ENCODE peak calls at places on chromosomes 5 and 9, in eight cellular contexts. One of them, this sample, is unnamed.

GRCh38 chr5:67301285-67301904 is 104.8 kb upstream of the CD180 start:
- DNase-seq in epithelial cell of esophagus: peak
- DNase-seq in K562: no peak
- DNase-seq in neuronal stem cell: no peak
- DNase-seq in stimulated activated CD4-positive, alpha-beta T cell treated with anti-CD3 and anti-CD28 coated beads, Interleukin-4, amount 100 ng/mL, for 1 hour: no peak
- DNase-seq in CMK: no peak
- DNase-seq in heart right ventricle: peak
- DNase-seq in upper lobe of right lung: no peak
- DNase-seq in this sample: peak

GRCh38 chr5:134248271-134248670 is 22.4 kb upstream of the PPP2CA start:
- DNase-seq in epithelial cell of esophagus: peak
- DNase-seq in K562: no peak
- DNase-seq in neuronal stem cell: no peak
- DNase-seq in stimulated activated CD4-positive, alpha-beta T cell treated with anti-CD3 and anti-CD28 coated beads, Interleukin-4, amount 100 ng/mL, for 1 hour: no peak
- DNase-seq in CMK: no peak
- DNase-seq in heart right ventricle: no peak
- DNase-seq in upper lobe of right lung: no peak
- DNase-seq in this sample: no peak

GRCh38 chr5:76384189-76384588 is 18.9 kb upstream of the IQGAP2 start:
- DNase-seq in epithelial cell of esophagus: no peak
- DNase-seq in K562: no peak
- DNase-seq in neuronal stem cell: no peak
- DNase-seq in stimulated activated CD4-positive, alpha-beta T cell treated with anti-CD3 and anti-CD28 coated beads, Interleukin-4, amount 100 ng/mL, for 1 hour: no peak
- DNase-seq in CMK: no peak
- DNase-seq in heart right ventricle: no peak
- DNase-seq in upper lobe of right lung: no peak
- DNase-seq in this sample: no peak

GRCh38 chr5:31291323-31291854 is 97.9 kb downstream of the CDH6 start:
- DNase-seq in epithelial cell of esophagus: no peak
- DNase-seq in K562: peak
- DNase-seq in neuronal stem cell: no peak
- DNase-seq in stimulated activated CD4-positive, alpha-beta T cell treated with anti-CD3 and anti-CD28 coated beads, Interleukin-4, amount 100 ng/mL, for 1 hour: no peak
- DNase-seq in CMK: no peak
- DNase-seq in heart right ventricle: no peak
- DNase-seq in upper lobe of right lung: no peak
- DNase-seq in this sample: no peak

GRCh38 chr9:4862506-4863250 is 69.9 kb downstream of the RCL1 start:
- DNase-seq in epithelial cell of esophagus: no peak
- DNase-seq in K562: peak
- DNase-seq in neuronal stem cell: no peak
- DNase-seq in stimulated activated CD4-positive, alpha-beta T cell treated with anti-CD3 and anti-CD28 coated beads, Interleukin-4, amount 100 ng/mL, for 1 hour: no peak
- DNase-seq in CMK: peak
- DNase-seq in heart right ventricle: no peak
- DNase-seq in upper lobe of right lung: no peak
- DNase-seq in this sample: no peak

GRCh38 chr9:33649463-33649862 is 125.4 kb downstream of the ANKRD18B start:
- DNase-seq in epithelial cell of esophagus: no peak
- DNase-seq in K562: no peak
- DNase-seq in neuronal stem cell: no peak
- DNase-seq in stimulated activated CD4-positive, alpha-beta T cell treated with anti-CD3 and anti-CD28 coated beads, Interleukin-4, amount 100 ng/mL, for 1 hour: no peak
- DNase-seq in CMK: no peak
- DNase-seq in heart right ventricle: no peak
- DNase-seq in upper lobe of right lung: no peak
- DNase-seq in this sample: no peak

GRCh38 chr9:91332476-91333231 is 29.1 kb downstream of the AUH start:
- DNase-seq in epithelial cell of esophagus: no peak
- DNase-seq in K562: peak
- DNase-seq in neuronal stem cell: no peak
- DNase-seq in stimulated activated CD4-positive, alpha-beta T cell treated with anti-CD3 and anti-CD28 coated beads, Interleukin-4, amount 100 ng/mL, for 1 hour: no peak
- DNase-seq in CMK: no peak
- DNase-seq in heart right ventricle: no peak
- DNase-seq in upper lobe of right lung: no peak
- DNase-seq in this sample: no peak

GRCh38 chr9:32590898-32591297 is 17.9 kb upstream of the NDUFB6 start:
- DNase-seq in epithelial cell of esophagus: peak
- DNase-seq in K562: no peak
- DNase-seq in neuronal stem cell: no peak
- DNase-seq in stimulated activated CD4-positive, alpha-beta T cell treated with anti-CD3 and anti-CD28 coated beads, Interleukin-4, amount 100 ng/mL, for 1 hour: no peak
- DNase-seq in CMK: no peak
- DNase-seq in heart right ventricle: no peak
- DNase-seq in upper lobe of right lung: no peak
- DNase-seq in this sample: peak

GRCh38 chr5:73814234-73814846 is 188.3 kb downstream of the ARHGEF28 start:
- DNase-seq in epithelial cell of esophagus: no peak
- DNase-seq in K562: no peak
- DNase-seq in neuronal stem cell: no peak
- DNase-seq in stimulated activated CD4-positive, alpha-beta T cell treated with anti-CD3 and anti-CD28 coated beads, Interleukin-4, amount 100 ng/mL, for 1 hour: no peak
- DNase-seq in CMK: no peak
- DNase-seq in heart right ventricle: no peak
- DNase-seq in upper lobe of right lung: no peak
- DNase-seq in this sample: no peak

GRCh38 chr9:91391426-91392217 is 29.9 kb upstream of the AUH start:
- DNase-seq in epithelial cell of esophagus: no peak
- DNase-seq in K562: no peak
- DNase-seq in neuronal stem cell: no peak
- DNase-seq in stimulated activated CD4-positive, alpha-beta T cell treated with anti-CD3 and anti-CD28 coated beads, Interleukin-4, amount 100 ng/mL, for 1 hour: no peak
- DNase-seq in CMK: no peak
- DNase-seq in heart right ventricle: no peak
- DNase-seq in upper lobe of right lung: no peak
- DNase-seq in this sample: no peak

GRCh38 chr5:113204525-113205161 is 228.0 kb downstream of the DCP2 start:
- DNase-seq in epithelial cell of esophagus: peak
- DNase-seq in K562: no peak
- DNase-seq in neuronal stem cell: no peak
- DNase-seq in stimulated activated CD4-positive, alpha-beta T cell treated with anti-CD3 and anti-CD28 coated beads, Interleukin-4, amount 100 ng/mL, for 1 hour: no peak
- DNase-seq in CMK: no peak
- DNase-seq in heart right ventricle: peak
- DNase-seq in upper lobe of right lung: no peak
- DNase-seq in this sample: peak

GRCh38 chr5:138963763-138964371 is 88.7 kb upstream of the LRRTM2 start:
- DNase-seq in epithelial cell of esophagus: no peak
- DNase-seq in K562: no peak
- DNase-seq in neuronal stem cell: peak
- DNase-seq in stimulated activated CD4-positive, alpha-beta T cell treated with anti-CD3 and anti-CD28 coated beads, Interleukin-4, amount 100 ng/mL, for 1 hour: no peak
- DNase-seq in CMK: no peak
- DNase-seq in heart right ventricle: no peak
- DNase-seq in upper lobe of right lung: peak
- DNase-seq in this sample: no peak

GRCh38 chr5:93941897-93942296 is 200.5 kb upstream of the POU5F2 start:
- DNase-seq in epithelial cell of esophagus: no peak
- DNase-seq in K562: no peak
- DNase-seq in neuronal stem cell: no peak
- DNase-seq in stimulated activated CD4-positive, alpha-beta T cell treated with anti-CD3 and anti-CD28 coated beads, Interleukin-4, amount 100 ng/mL, for 1 hour: no peak
- DNase-seq in CMK: no peak
- DNase-seq in heart right ventricle: no peak
- DNase-seq in upper lobe of right lung: no peak
- DNase-seq in this sample: no peak

GRCh38 chr5:42495908-42496307 is 72.7 kb downstream of the GHR start:
- DNase-seq in epithelial cell of esophagus: peak
- DNase-seq in K562: no peak
- DNase-seq in neuronal stem cell: no peak
- DNase-seq in stimulated activated CD4-positive, alpha-beta T cell treated with anti-CD3 and anti-CD28 coated beads, Interleukin-4, amount 100 ng/mL, for 1 hour: no peak
- DNase-seq in CMK: no peak
- DNase-seq in heart right ventricle: peak
- DNase-seq in upper lobe of right lung: no peak
- DNase-seq in this sample: peak

GRCh38 chr9:95032580-95033298 is 284.8 kb downstream of the FANCC start:
- DNase-seq in epithelial cell of esophagus: no peak
- DNase-seq in K562: peak
- DNase-seq in neuronal stem cell: no peak
- DNase-seq in stimulated activated CD4-positive, alpha-beta T cell treated with anti-CD3 and anti-CD28 coated beads, Interleukin-4, amount 100 ng/mL, for 1 hour: no peak
- DNase-seq in CMK: no peak
- DNase-seq in heart right ventricle: no peak
- DNase-seq in upper lobe of right lung: no peak
- DNase-seq in this sample: no peak

GRCh38 chr5:53343187-53343586 is 137.2 kb upstream of the FST start:
- DNase-seq in epithelial cell of esophagus: peak
- DNase-seq in K562: no peak
- DNase-seq in neuronal stem cell: no peak
- DNase-seq in stimulated activated CD4-positive, alpha-beta T cell treated with anti-CD3 and anti-CD28 coated beads, Interleukin-4, amount 100 ng/mL, for 1 hour: no peak
- DNase-seq in CMK: no peak
- DNase-seq in heart right ventricle: peak
- DNase-seq in upper lobe of right lung: no peak
- DNase-seq in this sample: peak

GRCh38 chr5:94785111-94785510 is 166.6 kb downstream of the SLF1 start:
- DNase-seq in epithelial cell of esophagus: peak
- DNase-seq in K562: no peak
- DNase-seq in neuronal stem cell: no peak
- DNase-seq in stimulated activated CD4-positive, alpha-beta T cell treated with anti-CD3 and anti-CD28 coated beads, Interleukin-4, amount 100 ng/mL, for 1 hour: no peak
- DNase-seq in CMK: no peak
- DNase-seq in heart right ventricle: no peak
- DNase-seq in upper lobe of right lung: no peak
- DNase-seq in this sample: no peak

GRCh38 chr5:159995841-159996240 is 13.1 kb upstream of the TTC1 start:
- DNase-seq in epithelial cell of esophagus: no peak
- DNase-seq in K562: no peak
- DNase-seq in neuronal stem cell: no peak
- DNase-seq in stimulated activated CD4-positive, alpha-beta T cell treated with anti-CD3 and anti-CD28 coated beads, Interleukin-4, amount 100 ng/mL, for 1 hour: no peak
- DNase-seq in CMK: no peak
- DNase-seq in heart right ventricle: no peak
- DNase-seq in upper lobe of right lung: no peak
- DNase-seq in this sample: no peak

GRCh38 chr9:35842795-35843194 is 13.8 kb downstream of the TMEM8B start:
- DNase-seq in epithelial cell of esophagus: no peak
- DNase-seq in K562: no peak
- DNase-seq in neuronal stem cell: no peak
- DNase-seq in stimulated activated CD4-positive, alpha-beta T cell treated with anti-CD3 and anti-CD28 coated beads, Interleukin-4, amount 100 ng/mL, for 1 hour: no peak
- DNase-seq in CMK: no peak
- DNase-seq in heart right ventricle: no peak
- DNase-seq in upper lobe of right lung: no peak
- DNase-seq in this sample: no peak

GRCh38 chr5:151740336-151740942 is 18.0 kb downstream of the ATOX1 start:
- DNase-seq in epithelial cell of esophagus: peak
- DNase-seq in K562: peak
- DNase-seq in neuronal stem cell: peak
- DNase-seq in stimulated activated CD4-positive, alpha-beta T cell treated with anti-CD3 and anti-CD28 coated beads, Interleukin-4, amount 100 ng/mL, for 1 hour: peak
- DNase-seq in CMK: no peak
- DNase-seq in heart right ventricle: peak
- DNase-seq in upper lobe of right lung: no peak
- DNase-seq in this sample: peak

GRCh38 chr5:151688406-151688805 is 1.7 kb upstream of the SPARC start:
- DNase-seq in epithelial cell of esophagus: no peak
- DNase-seq in K562: no peak
- DNase-seq in neuronal stem cell: no peak
- DNase-seq in stimulated activated CD4-positive, alpha-beta T cell treated with anti-CD3 and anti-CD28 coated beads, Interleukin-4, amount 100 ng/mL, for 1 hour: no peak
- DNase-seq in CMK: no peak
- DNase-seq in heart right ventricle: no peak
- DNase-seq in upper lobe of right lung: no peak
- DNase-seq in this sample: no peak

GRCh38 chr5:166286832-166287231 is 2004.6 kb upstream of the WWC1 start:
- DNase-seq in epithelial cell of esophagus: no peak
- DNase-seq in K562: no peak
- DNase-seq in neuronal stem cell: no peak
- DNase-seq in stimulated activated CD4-positive, alpha-beta T cell treated with anti-CD3 and anti-CD28 coated beads, Interleukin-4, amount 100 ng/mL, for 1 hour: no peak
- DNase-seq in CMK: no peak
- DNase-seq in heart right ventricle: no peak
- DNase-seq in upper lobe of right lung: no peak
- DNase-seq in this sample: no peak